ENCODE peak calls at places on chromosomes 12 and 14, in nine cellular contexts. G is GM13977, H is type B pancreatic cell, X is progenitor cell of endocrine pancreas, D is fibroblast of lung, S is bronchial epithelial cell, Y is GM13976, R is nephron progenitor cell, C is glutamatergic neuron. E is an unnamed sample.

GRCh38 chr12:8698132-8698829 is 490 bp downstream of the RIMKLB start:
- DNase-seq in G (peak; percentile 53), H (peak; percentile 76), X (peak; percentile 71), D (peak; percentile 55), S (no peak), Y (peak; percentile 72), R (peak; percentile 76), C (peak; percentile 60), E (peak; percentile 39)

GRCh38 chr14:78530078-78530477 is 359.9 kb downstream of the NRXN3 start:
- DNase-seq in G (peak; percentile 28), H (no peak), X (peak; percentile 50), D (peak; percentile 10), S (peak; percentile 18), Y (peak; percentile 10), R (peak; percentile 80), C (no peak), E (no peak)

GRCh38 chr14:102699416-102700110 is 77.7 kb upstream of the TRAF3 start:
- DNase-seq in G (no peak), H (no peak), X (no peak), D (peak; percentile 16), S (peak; percentile 40), Y (no peak), R (no peak), C (no peak), E (no peak)

GRCh38 chr12:18882690-18883089 is 144.8 kb downstream of the CAPZA3 start:
- DNase-seq in G (no peak), H (no peak), X (no peak), D (no peak), S (no peak), Y (no peak), R (no peak), C (no peak), E (no peak)

GRCh38 chr14:26448181-26448855 is 149.5 kb downstream of the NOVA1 start:
- DNase-seq in G (no peak), H (no peak), X (no peak), D (no peak), S (no peak), Y (no peak), R (no peak), C (no peak), E (no peak)

GRCh38 chr12:124720687-124721500 is 142.8 kb downstream of the SCARB1 start:
- DNase-seq in G (no peak), H (no peak), X (no peak), D (peak; percentile 87), S (no peak), Y (no peak), R (peak; percentile 82), C (no peak), E (no peak)

GRCh38 chr14:76024211-76024907 is 38.8 kb downstream of the IFT43 start:
- DNase-seq in G (no peak), H (no peak), X (no peak), D (no peak), S (peak; percentile 64), Y (no peak), R (no peak), C (no peak), E (no peak)

GRCh38 chr12:84046869-84047268 is 865.7 kb downstream of the SLC6A15 start:
- DNase-seq in G (no peak), H (no peak), X (no peak), D (peak; percentile 3), S (no peak), Y (no peak), R (no peak), C (no peak), E (no peak)

GRCh38 chr12:1448321-1448720 is 146.1 kb downstream of the FBXL14 start:
- DNase-seq in G (no peak), H (no peak), X (no peak), D (no peak), S (no peak), Y (no peak), R (no peak), C (no peak), E (no peak)

GRCh38 chr12:29546000-29546399 is 48.5 kb upstream of the OVCH1 start:
- DNase-seq in G (no peak), H (no peak), X (no peak), D (no peak), S (no peak), Y (no peak), R (no peak), C (no peak), E (no peak)

GRCh38 chr12:108907861-108908302 is 28.0 kb downstream of the DAO start:
- DNase-seq in G (no peak), H (no peak), X (no peak), D (peak; percentile 35), S (peak; percentile 76), Y (no peak), R (no peak), C (no peak), E (no peak)

DNA sequence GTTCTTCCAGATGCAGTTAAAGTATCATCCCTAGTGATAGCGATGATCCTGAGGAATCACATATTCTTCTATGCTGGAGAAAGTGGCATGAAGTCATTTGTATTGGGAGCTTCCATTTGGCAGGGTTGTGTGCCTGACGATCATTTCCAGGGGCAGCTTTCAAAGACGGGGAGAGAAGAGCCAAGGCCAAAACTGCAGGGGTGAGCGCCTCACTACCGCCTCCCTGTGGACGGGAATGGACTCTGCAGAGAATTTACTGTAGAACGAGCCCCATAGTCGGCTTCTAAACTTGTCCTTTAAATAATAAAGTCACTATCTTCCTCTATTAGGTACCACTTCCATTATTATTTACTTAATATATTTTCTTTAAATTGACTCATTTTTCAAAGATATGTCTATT is 555.9 kb upstream of the TMEM132C start:
- DNase-seq in G (no peak), H (no peak), X (no peak), D (no peak), S (no peak), Y (no peak), R (no peak), C (no peak), E (no peak)
- TF ChIP-seq CTCF in G (no peak), H (peak; percentile 73), X (peak; percentile 43), D (peak; percentile 5), S (no peak), Y (no peak), R (peak; percentile 41), C (peak; percentile 42), E (no peak)

GRCh38 chr12:113184900-113185179 is 438 bp downstream of the DDX54 start:
- DNase-seq in G (peak; percentile 93), H (peak; percentile 89), X (peak; percentile 69), D (peak; percentile 88), S (peak; percentile 82), Y (peak; percentile 92), R (peak; percentile 84), C (peak; percentile 86), E (peak; percentile 85)

GRCh38 chr12:113187588-113187987 is 2.1 kb downstream of the RITA1 start:
- DNase-seq in G (no peak), H (no peak), X (no peak), D (no peak), S (no peak), Y (no peak), R (no peak), C (no peak), E (no peak)

GRCh38 chr12:113186033-113186365 is 478 bp downstream of the RITA1 start:
- DNase-seq in G (no peak), H (no peak), X (no peak), D (peak; percentile 37), S (no peak), Y (no peak), R (no peak), C (no peak), E (no peak)

GRCh38 chr12:113185180-113186032 is at the start of the genes DDX54 and RITA1:
- DNase-seq in G (peak; percentile 85), H (peak; percentile 87), X (peak; percentile 84), D (peak; percentile 72), S (peak; percentile 44), Y (peak; percentile 84), R (peak; percentile 90), C (peak; percentile 83), E (peak; percentile 84)

GRCh38 chr12:113186666-113187325 is 1.3 kb downstream of the RITA1 start:
- DNase-seq in G (no peak), H (no peak), X (no peak), D (no peak), S (no peak), Y (no peak), R (no peak), C (no peak), E (no peak)
- TF ChIP-seq CTCF in G (no peak), H (no peak), X (no peak), D (no peak), S (no peak), Y (no peak), R (no peak), C (no peak), E (no peak)

DNA sequence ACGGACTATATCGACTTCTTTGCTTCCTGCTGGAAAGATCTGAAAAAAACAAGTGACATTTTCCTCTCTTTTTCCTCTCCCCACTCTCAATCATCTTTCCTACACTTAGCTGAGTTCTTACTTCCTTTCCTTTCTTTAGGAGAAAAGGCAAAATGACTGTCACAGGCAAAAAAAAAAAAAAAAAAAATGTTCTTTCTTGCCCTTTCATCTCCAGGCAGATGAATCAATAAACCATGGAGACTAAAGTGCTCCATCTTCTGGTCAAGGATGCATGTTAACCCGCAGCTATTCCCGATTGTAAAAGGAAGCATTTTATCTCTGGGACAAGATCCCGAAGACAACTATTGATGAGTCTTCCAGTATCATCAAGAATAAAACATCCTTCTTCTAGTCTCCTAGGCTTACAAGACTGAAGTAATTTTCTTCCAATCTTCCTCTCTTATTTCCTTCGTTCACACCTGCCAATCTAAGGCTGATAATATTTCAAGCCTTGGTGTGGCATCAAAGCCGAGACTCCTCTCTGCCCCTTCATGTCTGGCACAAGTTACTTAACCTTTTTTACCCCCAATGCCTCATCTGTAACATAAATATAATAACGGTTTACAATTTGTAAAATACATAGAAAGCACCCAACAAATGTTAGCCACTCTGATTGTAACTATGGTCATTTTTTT is 94.2 kb upstream of the PLEKHG7 start:
- DNase-seq in G (peak; percentile 8), H (no peak), X (no peak), D (peak; percentile 50), S (peak; percentile 75), Y (no peak), R (no peak), C (no peak), E (no peak)
- TF ChIP-seq CTCF in G (peak; percentile 50), H (peak; percentile 70), X (peak; percentile 54), D (peak; percentile 71), S (peak; percentile 52), Y (peak; percentile 29), R (peak; percentile 30), C (no peak), E (no peak)

GRCh38 chr14:81676395-81676794 is 142.7 kb upstream of the SEL1L start:
- DNase-seq in G (no peak), H (no peak), X (no peak), D (no peak), S (no peak), Y (no peak), R (no peak), C (no peak), E (no peak)

GRCh38 chr14:81676879-81677278 is 143.2 kb upstream of the SEL1L start:
- DNase-seq in G (no peak), H (no peak), X (no peak), D (no peak), S (no peak), Y (no peak), R (no peak), C (no peak), E (no peak)

GRCh38 chr14:81669308-81669707 is 135.7 kb upstream of the SEL1L start:
- DNase-seq in G (no peak), H (no peak), X (no peak), D (no peak), S (no peak), Y (no peak), R (no peak), C (no peak), E (no peak)

GRCh38 chr14:81677736-81678135 is 144.1 kb upstream of the SEL1L start:
- DNase-seq in G (no peak), H (no peak), X (no peak), D (no peak), S (no peak), Y (no peak), R (no peak), C (no peak), E (no peak)

GRCh38 chr14:81673930-81674329 is 140.3 kb upstream of the SEL1L start:
- DNase-seq in G (no peak), H (no peak), X (no peak), D (no peak), S (no peak), Y (no peak), R (no peak), C (no peak), E (no peak)
- TF ChIP-seq CTCF in G (no peak), H (no peak), X (no peak), D (no peak), S (no peak), Y (no peak), R (no peak), C (no peak), E (no peak)

E was measured in natural killer cell.